ENCODE peak calls at places on chromosome 7, in six cellular contexts. J, K, E, F, Y and W are unnamed samples.

GRCh38 chr7:74475243-74475986 is 21.7 kb downstream of the GTF2IRD1 start:
- DNase-seq in E (no peak), F (no peak), Y (peak; percentile 73), J (no peak), K (no peak), W (no peak)

GRCh38 chr7:116228241-116228640 is 17.9 kb downstream of the TES start:
- DNase-seq in F (no peak), J (no peak), E (no peak), K (no peak), Y (no peak), W (no peak)

GRCh38 chr7:2572101-2572842 is 13.5 kb downstream of the IQCE start:
- DNase-seq in F (no peak), E (no peak), J (no peak), Y (no peak), K (peak; percentile 61), W (no peak)

GRCh38 chr7:19982841-19983835 is 209.7 kb upstream of the TMEM196 start:
- DNase-seq in E (no peak), K (peak; percentile 87), J (peak; percentile 28), F (peak; percentile 50), Y (no peak), W (peak; percentile 56)

GRCh38 chr7:82605247-82605864 is 161.8 kb upstream of the CACNA2D1 start:
- DNase-seq in E (peak; percentile 35), Y (no peak), J (peak; percentile 21), F (peak; percentile 38), K (peak; percentile 40), W (peak; percentile 20)

GRCh38 chr7:139481364-139481763 is 2.1 kb downstream of the KLRG2 start:
- DNase-seq in F (no peak), E (no peak), J (no peak), K (no peak), Y (no peak), W (no peak)

GRCh38 chr7:32406386-32406785 is 83.8 kb downstream of the LSM5 start:
- DNase-seq in J (no peak), K (no peak), E (no peak), F (no peak), Y (no peak), W (no peak)

GRCh38 chr7:27953777-27954176 is 213.8 kb downstream of the TAX1BP1 start:
- DNase-seq in F (no peak), J (no peak), E (no peak), Y (no peak), K (no peak), W (no peak)

GRCh38 chr7:93147358-93147757 is 827 bp downstream of the SAMD9L start:
- DNase-seq in K (peak; percentile 45), E (peak; percentile 14), F (peak; percentile 67), J (peak; percentile 48), Y (no peak), W (peak; percentile 83)

GRCh38 chr7:50369408-50370026 is 65.0 kb downstream of the IKZF1 start:
- DNase-seq in K (no peak), F (peak; percentile 55), J (no peak), Y (no peak), E (no peak), W (peak; percentile 86)

GRCh38 chr7:157432541-157432956 is 95.7 kb downstream of the DNAJB6 start:
- DNase-seq in Y (no peak), J (peak; percentile 40), K (peak; percentile 55), E (no peak), F (no peak), W (no peak)

GRCh38 chr7:87310790-87311419 is 34.6 kb upstream of the CROT start:
- DNase-seq in F (no peak), K (no peak), J (no peak), Y (no peak), E (no peak), W (no peak)

GRCh38 chr7:45718464-45719330 is 144.5 kb downstream of the ADCY1 start:
- DNase-seq in K (peak; percentile 15), J (no peak), F (no peak), E (no peak), Y (no peak), W (no peak)

GRCh38 chr7:26555971-26556830 is 264.5 kb downstream of the SNX10 start:
- DNase-seq in K (no peak), J (no peak), E (peak; percentile 75), F (no peak), Y (no peak), W (no peak)

GRCh38 chr7:65371468-65371867 is 2.2 kb upstream of the ZNF92 start:
- DNase-seq in F (no peak), J (peak; percentile 2), K (no peak), E (no peak), Y (no peak), W (no peak)

GRCh38 chr7:32957326-32958045 is at the start of gene FKBP9:
- DNase-seq in J (peak; percentile 79), Y (peak; percentile 22), E (peak; percentile 93), K (peak; percentile 53), F (peak; percentile 59), W (peak; percentile 79)

GRCh38 chr7:47327698-47328391 is 254.1 kb downstream of the TNS3 start:
- DNase-seq in J (peak; percentile 59), E (peak; percentile 80), Y (peak; percentile 86), F (no peak), K (peak; percentile 73), W (no peak)

GRCh38 chr7:54846272-54846671 is 87.3 kb upstream of the SEC61G start:
- DNase-seq in J (no peak), Y (no peak), K (no peak), E (no peak), F (no peak), W (no peak)

GRCh38 chr7:41503438-41503837 is 199.5 kb downstream of the INHBA start:
- DNase-seq in J (no peak), K (no peak), F (no peak), Y (no peak), E (no peak), W (no peak)

GRCh38 chr7:29494350-29494749 is 69.3 kb upstream of the PRR15 start:
- DNase-seq in Y (no peak), K (no peak), F (no peak), J (peak; percentile 28), E (no peak), W (no peak)

GRCh38 chr7:103914147-103914899 is 75.1 kb downstream of the RELN start:
- DNase-seq in K (peak; percentile 14), Y (no peak), J (no peak), E (no peak), F (no peak), W (no peak)

GRCh38 chr7:105164751-105165150 is 150.7 kb downstream of the KMT2E start:
- DNase-seq in Y (no peak), E (no peak), K (no peak), F (no peak), J (no peak), W (no peak)